ENCODE peak calls at places on chromosomes 6 and 20, in four cellular contexts. J is GM23338, B is HepG2, D is H1. X is an unnamed sample.

GRCh38 chr6:144731229-144731628 is 446.1 kb downstream of the UTRN start:
- DNase-seq in D (no peak), B (no peak), J (no peak), X (no peak)

GRCh38 chr6:37230104-37230503 is 27.5 kb upstream of the TBC1D22B start:
- DNase-seq in B (no peak), D (no peak), J (no peak), X (no peak)

GRCh38 chr20:22684072-22684762 is 99.8 kb upstream of the FOXA2 start:
- DNase-seq in D (peak), J (peak), B (peak), X (peak)

GRCh38 chr6:41455818-41456217 is 90.4 kb upstream of the FOXP4 start:
- DNase-seq in D (no peak), J (no peak), B (no peak), X (no peak)

GRCh38 chr6:73394577-73395354 is at the start of gene DDX43:
- DNase-seq in B (no peak), D (no peak), J (peak), X (peak)

GRCh38 chr20:32544260-32544722 is 40.8 kb downstream of the NOL4L start:
- DNase-seq in B (no peak), J (no peak), D (no peak), X (no peak)

GRCh38 chr6:15953152-15953880 is 175.6 kb upstream of the MYLIP start:
- DNase-seq in D (no peak), J (peak), B (no peak), X (no peak)

GRCh38 chr20:52493177-52493711 is 301.7 kb upstream of the ZFP64 start:
- DNase-seq in J (no peak), B (no peak), D (no peak), X (no peak)

GRCh38 chr6:35729722-35730121 is 7.1 kb upstream of the ARMC12 start:
- DNase-seq in B (no peak), D (no peak), J (no peak), X (no peak)

GRCh38 chr6:155528982-155529453 is 73.4 kb upstream of the NOX3 start:
- DNase-seq in B (peak), D (no peak), J (no peak), X (no peak)

GRCh38 chr20:63348828-63349515 is 12.2 kb downstream of the CHRNA4 start:
- DNase-seq in J (no peak), D (no peak), B (no peak), X (no peak)

GRCh38 chr6:132107896-132108295 is 156.7 kb upstream of the CCN2 start:
- DNase-seq in D (no peak), B (no peak), J (no peak), X (no peak)

GRCh38 chr6:117227245-117227962 is 38.0 kb upstream of the VGLL2 start:
- DNase-seq in D (no peak), B (no peak), J (no peak), X (no peak)

GRCh38 chr20:9467995-9468394 is 46.4 kb upstream of the LAMP5 start:
- DNase-seq in D (no peak), B (peak), J (peak), X (peak)

GRCh38 chr6:70956451-70957283 is at the start of gene B3GAT2:
- DNase-seq in B (no peak), J (peak), D (no peak), X (peak)

GRCh38 chr6:28776269-28777146 is 147.3 kb downstream of the TRIM27 start:
- DNase-seq in J (peak), D (no peak), B (no peak), X (no peak)

GRCh38 chr6:43948527-43949450 is 178.5 kb downstream of the MRPL14 start:
- DNase-seq in J (no peak), D (no peak), B (no peak), X (no peak)

GRCh38 chr6:4614637-4615036 is 161.6 kb upstream of the CDYL start:
- DNase-seq in B (no peak), D (no peak), J (no peak), X (no peak)

GRCh38 chr20:4550740-4551139 is 171.0 kb upstream of the PRND start:
- DNase-seq in B (no peak), D (no peak), J (no peak), X (no peak)

GRCh38 chr20:4088766-4089165 is 73.4 kb upstream of the RNF24 start:
- DNase-seq in D (no peak), B (no peak), J (no peak), X (no peak)

GRCh38 chr20:20683020-20683419 is 29.4 kb downstream of the RALGAPA2 start:
- DNase-seq in J (no peak), B (no peak), D (no peak), X (no peak)

GRCh38 chr6:137724018-137724403 is 143.0 kb upstream of the TNFAIP3 start:
- DNase-seq in D (no peak), B (peak), J (no peak), X (no peak)

GRCh38 chr6:118652051-118652699 is 784 bp upstream of the CEP85L start:
- DNase-seq in B (no peak), J (peak), D (no peak), X (peak)

GRCh38 chr6:3090013-3090412 is 21.7 kb downstream of the RIPK1 start:
- DNase-seq in B (no peak), D (no peak), J (no peak), X (no peak)

GRCh38 chr6:129677634-129678325 is 32.2 kb downstream of the ARHGAP18 start:
- DNase-seq in J (no peak), D (no peak), B (no peak), X (no peak)

GRCh38 chr6:147204843-147205311 is 660 bp downstream of the STXBP5 start:
- DNase-seq in J (no peak), B (no peak), D (no peak), X (no peak)

GRCh38 chr6:56955171-56956155 is 556 bp downstream of the BEND6 start:
- DNase-seq in D (peak), B (peak), J (peak), X (peak)

GRCh38 chr6:31568537-31568961 is 3.5 kb upstream of the LTA start:
- DNase-seq in J (no peak), B (no peak), D (no peak), X (no peak)

GRCh38 chr6:145310116-145310515 is 425.2 kb downstream of the EPM2A start:
- DNase-seq in J (no peak), B (no peak), D (no peak), X (no peak)

GRCh38 chr6:53922571-53922981 is 127.8 kb downstream of the LRRC1 start:
- DNase-seq in J (peak), B (peak), D (peak), X (no peak)

GRCh38 chr6:43246301-43247114 is 3.2 kb downstream of the TTBK1 start:
- DNase-seq in B (peak), J (peak), D (peak), X (peak)

GRCh38 chr6:144879436-144879835 is 594.3 kb downstream of the UTRN start:
- DNase-seq in B (no peak), J (no peak), D (no peak), X (no peak)

GRCh38 chr6:149978610-149979009 is 14.9 kb downstream of the ULBP1 start:
- DNase-seq in J (no peak), D (no peak), B (no peak), X (no peak)

GRCh38 chr20:35771367-35771688 is 487 bp upstream of the PHF20 start:
- DNase-seq in J (peak), D (no peak), B (no peak), X (no peak)

GRCh38 chr20:35768731-35769664 is 2.8 kb upstream of the PHF20 start:
- DNase-seq in B (peak), D (peak), J (peak), X (peak)

GRCh38 chr20:35773154-35773751 is 1.4 kb downstream of the PHF20 start:
- DNase-seq in B (no peak), D (no peak), J (peak), X (no peak)

GRCh38 chr20:35772563-35773058 is 796 bp downstream of the PHF20 start:
- DNase-seq in J (peak), B (no peak), D (no peak), X (no peak)

GRCh38 chr20:35771689-35772562 is at the start of gene PHF20:
- DNase-seq in D (peak), J (peak), B (peak), X (peak)
- TF ChIP-seq CREB1 in D (peak), J (peak), B (peak), X (peak)

DNA sequence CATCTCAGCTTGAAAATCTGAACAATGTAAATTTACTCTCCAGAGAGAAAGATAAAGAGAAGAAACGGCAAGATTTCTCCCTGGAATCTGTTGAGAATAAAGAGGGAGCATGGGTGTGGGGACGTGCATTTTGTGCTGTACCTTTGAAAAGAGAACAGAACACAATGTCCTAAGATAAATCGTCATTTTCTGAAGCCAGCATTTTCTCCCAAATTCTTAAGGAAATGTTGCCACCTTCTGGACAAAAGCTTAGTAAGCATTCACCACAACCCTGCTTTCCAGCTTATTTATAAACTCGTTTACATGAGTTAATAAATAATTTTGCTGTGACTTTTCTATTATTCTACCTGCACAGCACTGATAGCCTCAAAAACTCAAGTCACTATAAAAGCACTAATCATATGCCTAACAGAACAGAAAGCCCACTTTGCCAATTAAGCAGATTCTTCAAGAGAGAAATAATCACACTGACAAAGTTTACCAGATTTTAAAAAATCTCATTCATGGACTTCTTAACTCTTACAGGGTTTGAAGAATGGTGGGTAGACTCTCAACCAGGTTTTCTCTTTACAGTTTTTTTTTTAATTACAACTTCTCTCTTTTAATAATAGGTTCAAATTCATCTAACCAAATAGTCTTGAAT is 155.8 kb downstream of the MBOAT1 start:
- DNase-seq in B (peak), D (no peak), J (peak), X (no peak)
- TF ChIP-seq CREB1 in B (no peak), D (no peak), J (no peak), X (no peak)

GRCh38 chr6:1764584-1764983 is 154.9 kb downstream of the FOXC1 start:
- DNase-seq in D (no peak), B (no peak), J (no peak), X (no peak)

GRCh38 chr6:1766663-1767062 is 156.9 kb downstream of the FOXC1 start:
- DNase-seq in J (no peak), D (no peak), B (no peak), X (no peak)

GRCh38 chr6:1765160-1765900 is 155.6 kb downstream of the FOXC1 start:
- DNase-seq in B (no peak), D (no peak), J (no peak), X (no peak)

GRCh38 chr6:1770435-1770843 is 160.7 kb downstream of the FOXC1 start:
- DNase-seq in B (no peak), D (no peak), J (no peak), X (no peak)

GRCh38 chr6:1767481-1768246 is 157.9 kb downstream of the FOXC1 start:
- DNase-seq in J (no peak), B (no peak), D (no peak), X (no peak)
- TF ChIP-seq CREB1 in J (no peak), B (no peak), D (no peak), X (no peak)

GRCh38 chr20:58198384-58198783 is 30.1 kb downstream of the ANKRD60 start:
- DNase-seq in D (no peak), B (no peak), J (no peak), X (no peak)
- TF ChIP-seq CREB1 in D (no peak), B (no peak), J (no peak), X (no peak)

GRCh38 chr6:84462697-84463096 is 235.3 kb upstream of the CEP162 start:
- DNase-seq in J (no peak), B (no peak), D (no peak), X (no peak)
- TF ChIP-seq CREB1 in J (no peak), B (no peak), D (no peak), X (no peak)

GRCh38 chr6:143158113-143158581 is 97.5 kb downstream of the AIG1 start:
- DNase-seq in J (no peak), B (no peak), D (no peak), X (no peak)
- TF ChIP-seq CREB1 in J (no peak), B (no peak), D (no peak), X (no peak)

DNA sequence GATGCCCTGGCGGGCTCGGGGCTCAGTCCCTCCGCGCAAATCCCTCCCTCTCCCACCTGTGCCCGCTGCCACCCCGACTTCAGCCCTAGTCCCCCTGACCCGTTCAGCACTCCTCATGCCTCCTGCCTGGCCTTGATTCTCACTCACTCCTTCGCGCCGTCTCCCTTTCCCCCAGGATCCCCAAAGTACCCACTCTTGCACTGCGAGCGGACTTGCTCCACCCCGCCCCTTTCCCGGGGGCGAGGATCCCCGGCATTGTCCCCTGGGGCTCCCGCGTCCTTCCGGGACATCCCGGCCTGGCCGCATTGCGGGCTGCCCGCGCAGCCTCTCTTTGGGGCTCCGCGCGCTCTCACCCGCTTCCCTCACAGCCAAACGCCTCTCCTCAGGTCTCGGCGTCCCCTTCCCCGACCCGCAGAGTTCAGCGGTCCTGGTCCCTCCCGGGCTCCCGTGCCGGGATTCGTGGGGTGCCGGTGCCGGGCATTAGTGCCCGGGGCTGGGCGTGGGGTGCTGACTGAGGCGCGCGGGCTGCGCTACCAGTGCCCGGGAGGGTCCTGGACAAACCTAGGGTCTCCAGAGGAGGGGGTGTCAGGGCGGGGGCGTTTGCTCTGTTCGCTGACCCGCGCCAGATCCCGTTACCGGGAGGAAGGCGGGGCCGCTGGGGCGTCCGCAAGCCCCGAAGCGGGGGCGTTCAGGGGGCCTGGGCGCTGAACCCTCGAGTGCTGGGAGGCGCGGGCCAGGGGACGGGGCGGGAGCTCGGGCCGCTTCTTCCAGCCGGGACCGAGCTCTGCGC is 45.6 kb upstream of the SUPT3H start:
- DNase-seq in J (peak), B (no peak), D (no peak), X (peak)
- TF ChIP-seq CREB1 in J (no peak), B (no peak), D (no peak), X (no peak)

DNA sequence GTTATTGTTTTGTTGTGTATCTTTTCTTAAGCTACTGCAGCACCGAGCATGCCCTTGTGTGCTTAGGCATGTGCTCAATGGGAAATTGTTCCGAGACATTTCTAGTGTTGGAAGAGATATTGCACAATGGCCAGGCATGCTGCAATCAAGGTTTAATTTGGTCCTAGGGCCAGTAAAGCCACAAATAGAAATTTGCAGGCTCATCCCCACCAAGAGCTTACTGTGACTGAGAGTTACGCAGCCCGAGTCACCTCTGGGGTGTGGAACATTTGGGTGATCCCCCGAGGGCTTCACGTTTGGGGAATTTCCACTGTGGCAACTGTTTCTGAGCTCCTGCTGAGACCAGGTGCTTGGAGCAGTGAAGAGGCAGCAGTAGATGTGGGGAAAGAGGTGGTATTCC is 65.8 kb downstream of the ADTRP start:
- DNase-seq in D (no peak), J (no peak), B (no peak), X (no peak)
- TF ChIP-seq CREB1 in D (no peak), J (no peak), B (no peak), X (no peak)

GRCh38 chr20:47370850-47371782 is 14.6 kb upstream of the ZMYND8 start:
- DNase-seq in J (peak), B (peak), D (no peak), X (peak)
- TF ChIP-seq CREB1 in J (no peak), B (no peak), D (no peak), X (no peak)

GRCh38 chr20:17505664-17506517 is 25.3 kb downstream of the BFSP1 start:
- DNase-seq in D (no peak), J (no peak), B (peak), X (no peak)

GRCh38 chr20:17504326-17504897 is 26.8 kb downstream of the BFSP1 start:
- DNase-seq in B (no peak), J (peak), D (no peak), X (no peak)

GRCh38 chr20:17507032-17507431 is 24.1 kb downstream of the BFSP1 start:
- DNase-seq in D (no peak), J (no peak), B (no peak), X (no peak)

GRCh38 chr20:17503501-17504325 is 27.5 kb downstream of the BFSP1 start:
- DNase-seq in D (no peak), B (no peak), J (no peak), X (no peak)

GRCh38 chr20:17504898-17505663 is 26.1 kb downstream of the BFSP1 start:
- DNase-seq in J (peak), D (no peak), B (peak), X (peak)
- TF ChIP-seq CREB1 in J (no peak), D (no peak), B (no peak), X (no peak)

X was measured in WTC11.